ENCODE peak calls at places on chromosomes 13 and 19, in five cellular contexts. One of them, this sample, is unnamed.
A peak's percentile ranks its signal among the peaks of the same experiment; 100 is the strongest.

GRCh38 chr13:44199627-44200207 is 173.9 kb upstream of the SERP2 start:
- DNase-seq in bronchial epithelial cell: peak; percentile 59
- DNase-seq in endothelial cell: no peak
- DNase-seq in WTC11: no peak
- DNase-seq in GM20000: no peak
- DNase-seq in this sample: no peak

GRCh38 chr19:47729799-47730520 is 15.4 kb upstream of the NOP53 start:
- DNase-seq in bronchial epithelial cell: peak; percentile 44
- DNase-seq in endothelial cell: peak; percentile 86
- DNase-seq in WTC11: peak; percentile 95
- DNase-seq in GM20000: peak; percentile 69
- DNase-seq in this sample: no peak

GRCh38 chr13:24341439-24341838 is 32.1 kb downstream of the C1QTNF9 start:
- DNase-seq in bronchial epithelial cell: peak; percentile 67
- DNase-seq in endothelial cell: no peak
- DNase-seq in WTC11: no peak
- DNase-seq in GM20000: no peak
- DNase-seq in this sample: no peak

GRCh38 chr19:1037553-1038115 is 2.3 kb upstream of the ABCA7 start:
- DNase-seq in bronchial epithelial cell: no peak
- DNase-seq in endothelial cell: no peak
- DNase-seq in WTC11: no peak
- DNase-seq in GM20000: no peak
- DNase-seq in this sample: no peak

GRCh38 chr13:38821753-38822551 is 135.1 kb downstream of the FREM2 start:
- DNase-seq in bronchial epithelial cell: peak; percentile 69
- DNase-seq in endothelial cell: no peak
- DNase-seq in WTC11: no peak
- DNase-seq in GM20000: no peak
- DNase-seq in this sample: no peak

GRCh38 chr13:114100446-114101320 is 31.7 kb downstream of the RASA3 start:
- DNase-seq in bronchial epithelial cell: no peak
- DNase-seq in endothelial cell: no peak
- DNase-seq in WTC11: peak; percentile 9
- DNase-seq in GM20000: peak; percentile 67
- DNase-seq in this sample: peak; percentile 69

GRCh38 chr19:46924874-46925547 is 64.2 kb downstream of the ARHGAP35 start:
- DNase-seq in bronchial epithelial cell: peak; percentile 51
- DNase-seq in endothelial cell: no peak
- DNase-seq in WTC11: no peak
- DNase-seq in GM20000: peak; percentile 49
- DNase-seq in this sample: peak; percentile 39

GRCh38 chr13:92963029-92963428 is 263.6 kb upstream of the GPC6 start:
- DNase-seq in bronchial epithelial cell: peak; percentile 21
- DNase-seq in endothelial cell: no peak
- DNase-seq in WTC11: no peak
- DNase-seq in GM20000: no peak
- DNase-seq in this sample: no peak

GRCh38 chr13:113400621-113401451 is 36.9 kb upstream of the GRTP1 start:
- DNase-seq in bronchial epithelial cell: no peak
- DNase-seq in endothelial cell: no peak
- DNase-seq in WTC11: peak; percentile 7
- DNase-seq in GM20000: no peak
- DNase-seq in this sample: no peak

GRCh38 chr19:38544569-38545315 is 73.0 kb downstream of the MAP4K1 start:
- DNase-seq in bronchial epithelial cell: peak; percentile 10
- DNase-seq in endothelial cell: no peak
- DNase-seq in WTC11: no peak
- DNase-seq in GM20000: no peak
- DNase-seq in this sample: no peak

GRCh38 chr19:40692212-40692551 is 1.7 kb upstream of the NUMBL start:
- DNase-seq in bronchial epithelial cell: no peak
- DNase-seq in endothelial cell: no peak
- DNase-seq in WTC11: no peak
- DNase-seq in GM20000: no peak
- DNase-seq in this sample: no peak

GRCh38 chr13:61612192-61612591 is 196.5 kb upstream of the PCDH20 start:
- DNase-seq in bronchial epithelial cell: no peak
- DNase-seq in endothelial cell: no peak
- DNase-seq in WTC11: no peak
- DNase-seq in GM20000: no peak
- DNase-seq in this sample: no peak

GRCh38 chr19:31232871-31233270 is 116.4 kb downstream of the TSHZ3 start:
- DNase-seq in bronchial epithelial cell: peak; percentile 62
- DNase-seq in endothelial cell: no peak
- DNase-seq in WTC11: no peak
- DNase-seq in GM20000: no peak
- DNase-seq in this sample: no peak

DNA sequence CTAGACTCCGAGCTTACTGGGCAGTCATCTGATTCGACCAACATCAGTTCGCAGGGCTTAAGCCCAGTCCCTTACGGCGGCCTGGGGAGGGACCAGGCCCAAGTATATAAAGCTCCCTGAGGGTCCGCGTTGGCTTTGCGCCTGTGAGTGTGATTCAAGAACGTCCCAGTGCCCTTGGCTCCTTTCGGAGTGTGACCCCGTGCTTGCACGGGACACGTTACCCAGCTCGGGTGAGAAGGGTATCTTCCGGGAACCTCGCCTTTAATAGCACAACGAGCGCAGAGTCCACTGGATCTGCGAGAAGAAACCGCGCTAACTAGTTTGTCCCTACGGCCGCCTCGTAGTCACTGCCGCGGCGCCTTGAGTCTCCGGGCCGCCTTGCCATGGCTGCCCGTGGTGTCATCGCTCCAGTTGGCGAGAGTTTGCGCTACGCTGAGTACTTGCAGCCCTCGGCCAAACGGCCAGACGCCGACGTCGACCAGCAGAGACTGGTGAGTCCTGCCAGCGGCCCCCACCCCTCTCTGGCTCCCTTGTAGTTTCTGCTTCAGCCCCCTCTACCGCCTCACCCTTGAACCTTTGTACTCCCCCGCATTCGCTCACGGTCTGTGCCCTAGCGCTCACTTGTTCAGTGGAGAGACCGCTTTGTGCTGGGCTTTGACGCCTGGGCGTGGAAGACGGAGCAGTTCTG is at the start of gene DNAJC15:
- DNase-seq in bronchial epithelial cell: peak; percentile 55
- DNase-seq in endothelial cell: peak; percentile 73
- DNase-seq in WTC11: peak; percentile 81
- DNase-seq in GM20000: peak; percentile 73
- DNase-seq in this sample: peak; percentile 80
- TF ChIP-seq CTCF in bronchial epithelial cell: no peak
- TF ChIP-seq CTCF in endothelial cell: no peak
- TF ChIP-seq CTCF in WTC11: no peak
- TF ChIP-seq CTCF in GM20000: no peak
- TF ChIP-seq CTCF in this sample: peak; percentile 10

GRCh38 chr19:6198896-6199239 is 63.4 kb downstream of the ACSBG2 start:
- DNase-seq in bronchial epithelial cell: no peak
- DNase-seq in endothelial cell: no peak
- DNase-seq in WTC11: no peak
- DNase-seq in GM20000: no peak
- DNase-seq in this sample: peak; percentile 20

GRCh38 chr19:6204866-6205723 is 69.6 kb downstream of the ACSBG2 start:
- DNase-seq in bronchial epithelial cell: no peak
- DNase-seq in endothelial cell: no peak
- DNase-seq in WTC11: no peak
- DNase-seq in GM20000: no peak
- DNase-seq in this sample: no peak

GRCh38 chr19:6196361-6196760 is 60.9 kb downstream of the ACSBG2 start:
- DNase-seq in bronchial epithelial cell: no peak
- DNase-seq in endothelial cell: no peak
- DNase-seq in WTC11: no peak
- DNase-seq in GM20000: no peak
- DNase-seq in this sample: no peak

GRCh38 chr19:6204212-6204611 is 68.7 kb downstream of the ACSBG2 start:
- DNase-seq in bronchial epithelial cell: no peak
- DNase-seq in endothelial cell: no peak
- DNase-seq in WTC11: no peak
- DNase-seq in GM20000: no peak
- DNase-seq in this sample: no peak

GRCh38 chr19:6199240-6199983 is 63.9 kb downstream of the ACSBG2 start:
- DNase-seq in bronchial epithelial cell: peak; percentile 94
- DNase-seq in endothelial cell: peak; percentile 99
- DNase-seq in WTC11: peak; percentile 98
- DNase-seq in GM20000: peak; percentile 99
- DNase-seq in this sample: peak; percentile 100
- TF ChIP-seq CTCF in bronchial epithelial cell: peak; percentile 47
- TF ChIP-seq CTCF in endothelial cell: peak; percentile 11
- TF ChIP-seq CTCF in WTC11: no peak
- TF ChIP-seq CTCF in GM20000: no peak
- TF ChIP-seq CTCF in this sample: no peak

GRCh38 chr13:77331421-77331820 is 4.5 kb upstream of the MYCBP2 start:
- DNase-seq in bronchial epithelial cell: no peak
- DNase-seq in endothelial cell: no peak
- DNase-seq in WTC11: no peak
- DNase-seq in GM20000: no peak
- DNase-seq in this sample: no peak

GRCh38 chr13:77328819-77329132 is 1.9 kb upstream of the MYCBP2 start:
- DNase-seq in bronchial epithelial cell: no peak
- DNase-seq in endothelial cell: no peak
- DNase-seq in WTC11: no peak
- DNase-seq in GM20000: no peak
- DNase-seq in this sample: no peak

GRCh38 chr13:77326905-77327604 is at the start of gene MYCBP2:
- DNase-seq in bronchial epithelial cell: peak; percentile 96
- DNase-seq in endothelial cell: peak; percentile 97
- DNase-seq in WTC11: peak; percentile 98
- DNase-seq in GM20000: peak; percentile 95
- DNase-seq in this sample: peak; percentile 93

GRCh38 chr13:77330009-77330471 is 3.1 kb upstream of the MYCBP2 start:
- DNase-seq in bronchial epithelial cell: no peak
- DNase-seq in endothelial cell: no peak
- DNase-seq in WTC11: no peak
- DNase-seq in GM20000: no peak
- DNase-seq in this sample: no peak

DNA sequence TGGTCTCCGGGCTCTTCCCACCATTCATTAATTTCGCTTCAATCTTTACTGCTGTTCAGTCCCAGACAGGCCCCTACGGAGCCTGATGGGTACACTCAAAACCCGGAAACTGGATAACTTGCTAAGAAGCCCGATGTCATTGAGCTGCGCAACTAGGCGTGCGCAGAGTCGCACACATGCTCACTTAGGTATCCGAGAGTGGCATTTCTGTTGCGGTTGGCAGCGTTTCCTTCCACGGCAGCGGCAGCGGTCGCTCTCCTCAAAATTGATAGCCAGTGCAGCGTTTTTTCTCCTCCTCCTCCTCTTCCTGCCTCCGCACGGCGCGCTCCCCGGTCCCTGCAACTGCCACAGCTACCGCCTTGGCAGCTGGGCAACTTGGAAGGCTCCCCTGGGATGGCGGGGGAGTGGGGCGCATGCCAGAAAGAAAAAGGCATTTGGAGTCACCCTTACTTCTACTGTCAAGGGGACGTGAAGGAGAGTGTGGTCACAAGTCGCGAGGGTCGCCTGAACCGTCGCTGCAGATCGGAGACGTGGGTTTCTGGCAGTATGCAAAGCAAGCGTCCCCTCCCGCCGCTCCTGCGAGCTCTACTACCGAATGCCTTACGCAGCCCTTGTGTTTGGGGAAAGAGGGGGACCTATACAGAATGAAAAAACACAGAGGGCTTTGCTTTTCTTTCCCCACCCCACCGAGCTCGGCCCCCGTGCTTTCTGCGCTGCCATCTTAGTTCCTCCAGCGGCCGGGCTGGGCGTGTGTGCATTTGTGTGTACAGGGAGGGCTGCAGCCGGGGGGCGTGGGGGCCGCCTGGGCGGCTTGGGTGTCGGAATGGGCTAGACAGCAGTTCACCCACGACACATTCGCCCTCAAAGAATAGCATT is 2.5 kb upstream of the MYCBP2 start:
- DNase-seq in bronchial epithelial cell: peak; percentile 88
- DNase-seq in endothelial cell: peak; percentile 73
- DNase-seq in WTC11: peak; percentile 62
- DNase-seq in GM20000: peak; percentile 83
- DNase-seq in this sample: peak; percentile 82
- TF ChIP-seq CTCF in bronchial epithelial cell: no peak
- TF ChIP-seq CTCF in endothelial cell: no peak
- TF ChIP-seq CTCF in WTC11: no peak
- TF ChIP-seq CTCF in GM20000: no peak
- TF ChIP-seq CTCF in this sample: no peak

GRCh38 chr19:19213822-19214558 is 2.2 kb downstream of the NCAN start:
- DNase-seq in bronchial epithelial cell: no peak
- DNase-seq in endothelial cell: no peak
- DNase-seq in WTC11: peak; percentile 54
- DNase-seq in GM20000: no peak
- DNase-seq in this sample: no peak

GRCh38 chr19:19218911-19219310 is 7.2 kb downstream of the NCAN start:
- DNase-seq in bronchial epithelial cell: no peak
- DNase-seq in endothelial cell: no peak
- DNase-seq in WTC11: no peak
- DNase-seq in GM20000: no peak
- DNase-seq in this sample: no peak

GRCh38 chr19:19215792-19216191 is 4.0 kb downstream of the NCAN start:
- DNase-seq in bronchial epithelial cell: no peak
- DNase-seq in endothelial cell: no peak
- DNase-seq in WTC11: no peak
- DNase-seq in GM20000: no peak
- DNase-seq in this sample: no peak

GRCh38 chr19:19214892-19215291 is 3.1 kb downstream of the NCAN start:
- DNase-seq in bronchial epithelial cell: peak; percentile 7
- DNase-seq in endothelial cell: peak; percentile 88
- DNase-seq in WTC11: peak; percentile 93
- DNase-seq in GM20000: no peak
- DNase-seq in this sample: no peak

GRCh38 chr19:19217110-19217509 is 5.4 kb downstream of the NCAN start:
- DNase-seq in bronchial epithelial cell: peak; percentile 10
- DNase-seq in endothelial cell: no peak
- DNase-seq in WTC11: no peak
- DNase-seq in GM20000: no peak
- DNase-seq in this sample: no peak
- TF ChIP-seq CTCF in bronchial epithelial cell: no peak
- TF ChIP-seq CTCF in endothelial cell: no peak
- TF ChIP-seq CTCF in WTC11: no peak
- TF ChIP-seq CTCF in GM20000: no peak
- TF ChIP-seq CTCF in this sample: no peak

DNA sequence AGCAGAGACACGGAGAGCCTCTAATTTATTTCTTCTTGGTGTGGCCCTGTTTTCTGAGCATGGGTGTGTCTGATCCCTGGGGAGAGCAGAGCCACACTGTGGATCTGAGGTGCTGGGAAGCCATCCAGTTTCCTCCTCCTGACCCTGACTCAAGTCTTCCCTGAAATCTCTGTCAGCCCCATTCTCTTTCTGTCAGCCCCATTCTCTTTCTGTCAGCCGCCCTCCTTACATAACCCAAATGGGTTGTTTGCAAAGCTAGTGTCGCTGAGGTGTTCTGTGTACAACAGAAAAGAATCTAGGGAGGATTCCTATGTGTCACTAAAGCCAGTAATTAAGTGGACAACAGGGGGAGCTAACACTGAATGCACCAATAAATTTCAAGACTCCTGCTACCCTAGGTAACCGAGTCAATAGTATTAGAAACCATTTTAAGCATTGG is 50.2 kb downstream of the LRCH1 start:
- DNase-seq in bronchial epithelial cell: no peak
- DNase-seq in endothelial cell: no peak
- DNase-seq in WTC11: no peak
- DNase-seq in GM20000: no peak
- DNase-seq in this sample: no peak
- TF ChIP-seq CTCF in bronchial epithelial cell: no peak
- TF ChIP-seq CTCF in endothelial cell: peak; percentile 12
- TF ChIP-seq CTCF in WTC11: no peak
- TF ChIP-seq CTCF in GM20000: peak; percentile 10
- TF ChIP-seq CTCF in this sample: peak; percentile 31

This sample was measured in GM10248.